ENCODE peak calls at places on chromosomes 5 and 9, in five cellular contexts. W is K562, P is GM12878, D is SK-N-SH, E is H1. F is an unnamed sample.

GRCh38 chr9:93258419-93258817 is 74.5 kb downstream of the WNK2 start:
- DNase-seq in P (no peak), D (peak), E (no peak), W (no peak), F (no peak)

GRCh38 chr9:98185611-98186171 is 6.7 kb downstream of the CORO2A start:
- DNase-seq in E (no peak), W (no peak), D (no peak), P (no peak), F (no peak)

GRCh38 chr9:118305371-118305770 is 601.2 kb downstream of the TLR4 start:
- DNase-seq in E (no peak), W (no peak), P (no peak), D (no peak), F (no peak)

GRCh38 chr5:3024976-3025375 is 273.5 kb upstream of the IRX2 start:
- DNase-seq in E (peak), W (no peak), P (no peak), D (no peak), F (no peak)

GRCh38 chr5:158943057-158943456 is 156.7 kb downstream of the EBF1 start:
- DNase-seq in W (no peak), D (no peak), E (no peak), P (no peak), F (no peak)

GRCh38 chr5:139795074-139796001 is at the start of gene PSD2:
- DNase-seq in D (peak), P (no peak), W (peak), E (peak), F (no peak)

GRCh38 chr9:35606726-35607125 is 1.7 kb downstream of the TESK1 start:
- DNase-seq in E (no peak), W (no peak), D (no peak), P (no peak), F (no peak)

GRCh38 chr9:135000647-135001245 is 83.0 kb upstream of the FCN1 start:
- DNase-seq in P (no peak), D (no peak), W (no peak), E (no peak), F (no peak)

GRCh38 chr5:138610468-138611294 is 35.5 kb upstream of the HSPA9 start:
- DNase-seq in P (no peak), E (peak), W (peak), D (peak), F (no peak)

GRCh38 chr9:20835364-20836286 is 151.6 kb downstream of the FOCAD start:
- DNase-seq in E (no peak), D (no peak), W (no peak), P (no peak), F (no peak)

GRCh38 chr9:36876056-36876455 is 158.0 kb downstream of the PAX5 start:
- DNase-seq in E (no peak), D (no peak), W (no peak), P (no peak), F (no peak)

GRCh38 chr5:145637396-145637795 is 197.7 kb downstream of the PRELID2 start:
- DNase-seq in E (no peak), W (no peak), D (no peak), P (no peak), F (no peak)

GRCh38 chr5:16536246-16536645 is 70.6 kb upstream of the ZNF622 start:
- DNase-seq in D (no peak), P (no peak), E (no peak), W (no peak), F (no peak)

GRCh38 chr5:43042626-43043399 is 2.7 kb upstream of the ANXA2R start:
- DNase-seq in W (peak), D (peak), E (peak), P (peak), F (no peak)

GRCh38 chr9:127844821-127845359 is 9.6 kb downstream of the ENG start:
- DNase-seq in W (no peak), P (no peak), D (no peak), E (no peak), F (no peak)

GRCh38 chr5:51829691-51830090 is 446.4 kb downstream of the ISL1 start:
- DNase-seq in E (no peak), P (no peak), D (no peak), W (no peak), F (no peak)

GRCh38 chr5:30279237-30279636 is 914.2 kb upstream of the CDH6 start:
- DNase-seq in E (no peak), P (no peak), W (no peak), D (no peak), F (no peak)

GRCh38 chr9:106644661-106645060 is 218.3 kb upstream of the ZNF462 start:
- DNase-seq in E (no peak), D (no peak), W (no peak), P (no peak), F (no peak)

GRCh38 chr9:125932012-125932411 is 184.8 kb downstream of the PBX3 start:
- DNase-seq in W (no peak), D (no peak), P (no peak), E (no peak), F (no peak)

GRCh38 chr9:86766912-86767311 is 180.4 kb downstream of the GAS1 start:
- DNase-seq in E (no peak), D (no peak), W (no peak), P (no peak), F (no peak)

GRCh38 chr5:173714551-173715428 is 98.3 kb upstream of the BOD1 start:
- DNase-seq in W (peak), P (no peak), E (no peak), D (no peak), F (no peak)

GRCh38 chr9:73074176-73074708 is 77.4 kb upstream of the ANXA1 start:
- DNase-seq in P (no peak), D (no peak), E (no peak), W (no peak), F (no peak)

GRCh38 chr5:94903719-94904118 is 285.2 kb downstream of the SLF1 start:
- DNase-seq in D (no peak), E (no peak), W (no peak), P (no peak), F (no peak)

GRCh38 chr5:179285236-179285635 is 60.0 kb downstream of the ADAMTS2 start:
- DNase-seq in P (no peak), D (peak), E (no peak), W (no peak), F (no peak)

GRCh38 chr9:121568541-121569265 is 69.1 kb upstream of the GGTA1 start:
- DNase-seq in E (no peak), P (no peak), D (peak), W (no peak), F (no peak)

GRCh38 chr5:150489358-150490295 is 18.3 kb upstream of the NDST1 start:
- DNase-seq in W (no peak), P (peak), E (no peak), D (no peak), F (peak)

GRCh38 chr9:14652729-14653377 is 40.4 kb downstream of the ZDHHC21 start:
- DNase-seq in P (no peak), W (no peak), D (peak), E (no peak), F (no peak)

GRCh38 chr9:134323741-134324358 is 2.4 kb upstream of the RXRA start:
- DNase-seq in P (no peak), W (peak), E (no peak), D (no peak), F (no peak)

GRCh38 chr9:136865768-136866103 is 372 bp downstream of the EDF1 start:
- DNase-seq in P (no peak), D (peak), E (no peak), W (peak), F (no peak)

GRCh38 chr9:123033352-123033751 is at the start of gene GPR21:
- DNase-seq in D (no peak), W (no peak), E (no peak), P (no peak), F (no peak)

GRCh38 chr9:101708855-101709254 is 29.6 kb downstream of the GRIN3A start:
- DNase-seq in P (no peak), D (no peak), W (no peak), E (no peak), F (no peak)

GRCh38 chr5:113574417-113574816 is 60.9 kb downstream of the YTHDC2 start:
- DNase-seq in P (no peak), E (no peak), D (no peak), W (peak), F (no peak)

GRCh38 chr9:81693639-81694378 is 4.5 kb upstream of the TLE1 start:
- DNase-seq in P (no peak), D (peak), W (no peak), E (no peak), F (no peak)

GRCh38 chr9:75467141-75467540 is 378.8 kb downstream of the OSTF1 start:
- DNase-seq in P (no peak), D (peak), E (no peak), W (no peak), F (no peak)

GRCh38 chr9:97853844-97854695 is 1.0 kb downstream of the FOXE1 start:
- DNase-seq in D (peak), W (no peak), E (peak), P (no peak), F (no peak)

GRCh38 chr5:65478336-65478735 is 3.4 kb downstream of the ADAMTS6 start:
- DNase-seq in D (no peak), E (no peak), P (no peak), W (no peak), F (no peak)

GRCh38 chr9:101639785-101640437 is 45.1 kb upstream of the PPP3R2 start:
- DNase-seq in P (no peak), W (no peak), E (no peak), D (no peak), F (no peak)

GRCh38 chr5:119032653-119033052 is 38.2 kb upstream of the DMXL1 start:
- DNase-seq in E (no peak), P (peak), D (no peak), W (no peak), F (no peak)

GRCh38 chr5:71529682-71530081 is 57.5 kb upstream of the MCCC2 start:
- DNase-seq in W (no peak), E (no peak), D (no peak), P (no peak), F (no peak)

DNA sequence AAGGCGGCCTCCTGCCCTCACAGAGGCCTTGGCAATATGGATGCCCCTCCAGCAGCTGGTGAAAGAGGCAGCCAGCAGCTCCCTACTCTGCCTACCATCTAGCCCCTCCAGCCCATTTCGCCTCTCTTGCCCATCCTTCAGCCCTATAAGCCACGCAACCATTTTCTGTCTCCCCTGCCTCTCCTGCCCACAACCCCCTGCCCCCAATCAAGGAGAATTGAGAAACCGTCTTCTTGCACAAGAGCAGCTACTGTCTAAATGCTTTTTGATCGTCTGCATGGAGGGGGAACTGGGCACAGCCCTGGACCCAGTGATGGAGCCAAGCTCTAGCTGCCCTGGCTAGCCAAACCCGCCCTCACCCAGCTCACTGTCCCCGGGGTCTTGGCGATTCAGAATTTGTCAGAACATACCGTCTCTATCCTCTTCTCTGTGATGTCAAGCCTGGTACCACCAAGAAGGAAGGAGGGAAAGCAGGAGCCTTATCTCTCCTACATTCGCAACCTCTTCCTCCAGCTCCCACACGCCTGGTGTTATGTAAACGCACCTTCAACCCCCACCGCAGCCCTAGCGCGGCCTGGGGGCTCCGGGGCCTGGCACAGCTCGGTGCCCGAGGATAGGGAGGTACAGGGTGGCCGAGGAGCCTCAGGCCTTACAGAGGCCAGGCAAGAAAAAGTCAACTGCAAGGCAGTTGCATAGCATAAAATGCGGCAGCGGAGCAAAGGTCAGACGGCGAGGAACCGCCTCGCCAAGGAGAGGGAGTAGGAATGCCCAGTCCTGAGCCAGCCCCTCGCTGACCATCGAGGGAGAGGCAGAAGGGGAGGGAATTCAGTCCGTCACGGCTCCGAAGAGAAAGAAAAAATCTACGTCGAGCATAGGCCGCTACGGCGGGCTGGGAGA is 1.1 kb downstream of the SPRY4 start:
- DNase-seq in W (no peak), P (no peak), E (no peak), D (peak), F (no peak)
- TF ChIP-seq TAF1 in W (peak), P (no peak), E (no peak), D (no peak), F (no peak)

GRCh38 chr9:111967621-111968020 is 71.0 kb downstream of the UGCG start:
- DNase-seq in P (no peak), D (no peak), W (no peak), E (no peak), F (no peak)

GRCh38 chr9:111974092-111974681 is 77.6 kb downstream of the UGCG start:
- DNase-seq in W (no peak), D (no peak), P (no peak), E (no peak), F (no peak)

GRCh38 chr9:111969061-111969460 is 72.4 kb downstream of the UGCG start:
- DNase-seq in P (peak), E (no peak), W (no peak), D (no peak), F (no peak)

GRCh38 chr9:111969622-111970021 is 73.0 kb downstream of the UGCG start:
- DNase-seq in E (no peak), D (no peak), W (no peak), P (no peak), F (no peak)

DNA sequence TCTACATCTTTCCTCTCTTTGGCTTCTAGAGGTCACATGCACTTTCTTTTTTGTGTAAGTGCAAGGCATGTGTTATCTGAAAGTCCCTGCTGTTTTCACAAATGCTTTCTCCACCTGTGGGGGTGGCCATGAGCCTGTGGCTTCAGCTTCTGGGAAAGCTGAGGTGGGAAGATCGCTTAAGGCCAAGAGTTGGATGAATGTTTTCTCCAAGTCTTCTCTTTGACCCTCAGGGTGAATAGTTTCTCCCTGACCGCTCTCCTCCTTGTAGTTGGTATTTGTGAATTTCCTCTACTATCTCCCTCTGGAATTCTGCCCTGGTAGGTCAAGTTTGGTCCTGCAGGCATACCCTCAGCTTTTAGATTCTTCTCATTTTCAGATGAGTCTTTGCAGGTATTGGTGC is 74.2 kb downstream of the UGCG start:
- DNase-seq in E (no peak), D (no peak), P (no peak), W (no peak), F (no peak)
- TF ChIP-seq TAF1 in E (no peak), D (no peak), P (no peak), W (no peak), F (no peak)

GRCh38 chr5:38453506-38453905 is 102.9 kb downstream of the LIFR start:
- DNase-seq in E (no peak), W (no peak), P (peak), D (no peak), F (no peak)

GRCh38 chr5:38456657-38457056 is 99.8 kb downstream of the LIFR start:
- DNase-seq in D (peak), E (no peak), P (no peak), W (no peak), F (no peak)

GRCh38 chr5:38453921-38454320 is 102.5 kb downstream of the LIFR start:
- DNase-seq in E (no peak), D (no peak), W (no peak), P (no peak), F (no peak)

GRCh38 chr5:38458174-38458573 is 98.3 kb downstream of the LIFR start:
- DNase-seq in P (no peak), D (no peak), W (no peak), E (no peak), F (no peak)

GRCh38 chr5:38455797-38456330 is 100.6 kb downstream of the LIFR start:
- DNase-seq in E (no peak), D (no peak), W (no peak), P (no peak), F (no peak)
- TF ChIP-seq TAF1 in E (no peak), D (no peak), W (no peak), P (no peak), F (no peak)

GRCh38 chr9:11506980-11507379 is 894.2 kb upstream of the PTPRD start:
- DNase-seq in P (no peak), W (no peak), D (no peak), E (no peak), F (no peak)
- TF ChIP-seq TAF1 in P (no peak), W (no peak), D (no peak), E (no peak), F (no peak)

GRCh38 chr5:10974850-10975249 is 213.8 kb upstream of the DAP start:
- DNase-seq in E (no peak), D (no peak), P (no peak), W (no peak), F (no peak)

GRCh38 chr5:10973316-10973715 is 212.3 kb upstream of the DAP start:
- DNase-seq in W (no peak), D (no peak), E (no peak), P (no peak), F (no peak)

GRCh38 chr5:10977011-10977410 is 216.0 kb upstream of the DAP start:
- DNase-seq in D (no peak), P (no peak), E (no peak), W (no peak), F (no peak)

DNA sequence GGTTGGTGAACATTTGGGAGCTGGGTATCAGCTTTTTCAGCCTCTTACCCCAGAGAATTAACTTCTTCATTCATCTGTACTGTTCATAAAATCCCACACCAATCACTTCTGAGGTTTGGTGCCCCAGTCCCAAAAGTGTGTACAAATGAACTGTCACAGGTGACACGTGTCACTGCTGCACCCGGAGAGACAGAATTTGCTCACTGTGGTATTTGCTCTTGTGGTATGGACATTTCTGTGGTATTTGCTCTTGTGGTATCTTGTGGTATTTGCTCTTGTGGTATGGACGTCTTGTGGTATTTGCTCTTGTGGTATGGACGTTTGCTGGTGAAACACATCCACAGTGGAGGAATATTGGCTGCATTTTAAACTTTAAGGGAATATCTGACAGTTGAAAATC is 214.9 kb upstream of the DAP start:
- DNase-seq in W (no peak), P (no peak), E (no peak), D (no peak), F (no peak)
- TF ChIP-seq TAF1 in W (no peak), P (no peak), E (no peak), D (no peak), F (no peak)

F was measured in GM12892.